ENCODE peak calls at places on chromosome 21, in eight cellular contexts. P, R, L, K, C, Y, A and T are unnamed samples.
A peak's percentile ranks its signal among the peaks of the same experiment; 100 is the strongest.

GRCh38 chr21:21688877-21689276 is 690.7 kb downstream of the NCAM2 start:
- DNase-seq in K (peak; percentile 37), R (no peak), P (no peak), A (no peak), C (peak; percentile 51), L (no peak), Y (no peak), T (peak; percentile 5)

GRCh38 chr21:41781047-41781405 is 14.2 kb upstream of the RIPK4 start:
- DNase-seq in C (no peak), A (no peak), P (no peak), R (no peak), Y (no peak), L (no peak), K (no peak), T (no peak)

GRCh38 chr21:31554511-31555022 is 104.9 kb upstream of the SOD1 start:
- DNase-seq in L (no peak), A (no peak), C (no peak), R (no peak), Y (no peak), K (peak; percentile 5), P (no peak), T (peak; percentile 80)

GRCh38 chr21:29228306-29228705 is 70.4 kb upstream of the BACH1 start:
- DNase-seq in L (no peak), A (no peak), P (no peak), R (no peak), Y (no peak), K (no peak), C (no peak), T (no peak)

GRCh38 chr21:18000961-18001522 is 181.9 kb upstream of the C21orf91 start:
- DNase-seq in A (no peak), R (no peak), L (no peak), K (no peak), Y (no peak), C (no peak), P (no peak), T (no peak)

GRCh38 chr21:45408271-45408791 is 3.4 kb downstream of the COL18A1 start:
- DNase-seq in P (no peak), Y (no peak), C (peak; percentile 33), L (peak; percentile 8), K (no peak), R (no peak), A (no peak), T (no peak)

GRCh38 chr21:22536511-22536910 is 1538.3 kb downstream of the NCAM2 start:
- DNase-seq in L (no peak), R (no peak), P (no peak), Y (no peak), K (no peak), C (no peak), A (no peak), T (peak; percentile 34)

GRCh38 chr21:16420086-16420724 is 690.4 kb downstream of the USP25 start:
- DNase-seq in Y (peak; percentile 59), K (peak; percentile 18), L (peak; percentile 66), C (no peak), R (peak; percentile 51), A (peak; percentile 70), P (no peak), T (no peak)

GRCh38 chr21:40276001-40276400 is 408.8 kb downstream of the PCP4 start:
- DNase-seq in C (no peak), P (no peak), L (no peak), R (no peak), K (no peak), Y (no peak), A (no peak), T (no peak)

GRCh38 chr21:29436143-29436542 is 137.4 kb downstream of the BACH1 start:
- DNase-seq in K (no peak), Y (no peak), C (no peak), P (no peak), A (no peak), L (no peak), R (no peak), T (no peak)

GRCh38 chr21:35508389-35508888 is 459.3 kb upstream of the RUNX1 start:
- DNase-seq in C (peak; percentile 75), L (no peak), A (peak; percentile 58), K (peak; percentile 65), Y (peak; percentile 67), R (no peak), P (peak; percentile 70), T (peak; percentile 21)

GRCh38 chr21:46027855-46028493 is 46.4 kb downstream of the COL6A1 start:
- DNase-seq in C (no peak), K (peak; percentile 87), P (peak; percentile 49), A (no peak), R (no peak), L (no peak), Y (peak; percentile 37), T (no peak)

GRCh38 chr21:43866233-43866632 is 1.2 kb downstream of the AGPAT3 start:
- DNase-seq in R (peak; percentile 48), C (no peak), K (peak; percentile 57), Y (peak; percentile 26), A (no peak), P (peak; percentile 68), L (peak; percentile 33), T (peak; percentile 55)

GRCh38 chr21:34807146-34807880 is 138.5 kb downstream of the CLIC6 start:
- DNase-seq in K (peak; percentile 97), R (no peak), C (no peak), P (peak; percentile 58), L (no peak), Y (no peak), A (no peak), T (peak; percentile 89)

GRCh38 chr21:10272216-10272615 is 249.2 kb upstream of the TPTE start:
- DNase-seq in Y (no peak), C (peak; percentile 20), A (peak; percentile 29), P (no peak), K (no peak), L (no peak), R (no peak), T (no peak)

GRCh38 chr21:35942211-35943144 is 117.8 kb downstream of the SETD4 start:
- DNase-seq in P (no peak), K (no peak), R (no peak), Y (no peak), A (no peak), L (no peak), C (no peak), T (no peak)

GRCh38 chr21:16070207-16070651 is 340.4 kb downstream of the USP25 start:
- DNase-seq in P (no peak), L (no peak), C (no peak), Y (no peak), R (no peak), K (no peak), A (no peak), T (no peak)

GRCh38 chr21:27371688-27372331 is 404.9 kb upstream of the ADAMTS5 start:
- DNase-seq in P (no peak), A (no peak), K (peak; percentile 71), C (no peak), R (no peak), Y (no peak), L (no peak), T (no peak)
- TF ChIP-seq POLR2A in P (no peak), A (no peak), K (no peak), C (no peak), R (no peak), Y (no peak), L (no peak), T (no peak)

DNA sequence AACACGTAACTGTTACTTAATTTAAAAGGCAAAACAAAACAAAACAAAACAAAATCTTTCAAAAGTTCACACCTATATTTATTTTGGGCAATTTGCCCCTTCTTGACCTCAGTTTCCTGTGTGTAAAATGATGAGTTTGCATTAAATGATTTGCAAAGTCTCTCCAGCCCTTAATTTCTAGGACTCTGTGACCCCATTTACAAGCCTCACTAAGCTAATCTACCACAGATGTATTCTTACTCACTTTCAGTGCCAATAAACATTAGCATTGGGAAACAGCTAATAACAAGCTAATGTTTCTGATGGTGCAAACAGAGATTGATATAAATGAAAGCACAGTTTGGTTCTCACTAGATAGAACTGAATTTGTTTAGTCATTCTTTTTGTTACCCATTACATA is 865.3 kb downstream of the LTN1 start:
- DNase-seq in K (peak; percentile 7), R (no peak), L (no peak), A (no peak), P (no peak), Y (no peak), C (no peak), T (no peak)
- TF ChIP-seq POLR2A in K (no peak), R (no peak), L (no peak), A (no peak), P (no peak), Y (no peak), C (no peak), T (no peak)

GRCh38 chr21:8989883-8990325 is 1531.5 kb upstream of the TPTE start:
- DNase-seq in C (peak; percentile 80), K (no peak), L (no peak), R (no peak), Y (no peak), P (no peak), A (no peak), T (no peak)
- TF ChIP-seq POLR2A in C (no peak), K (no peak), L (no peak), R (no peak), Y (no peak), P (no peak), A (no peak), T (no peak)

DNA sequence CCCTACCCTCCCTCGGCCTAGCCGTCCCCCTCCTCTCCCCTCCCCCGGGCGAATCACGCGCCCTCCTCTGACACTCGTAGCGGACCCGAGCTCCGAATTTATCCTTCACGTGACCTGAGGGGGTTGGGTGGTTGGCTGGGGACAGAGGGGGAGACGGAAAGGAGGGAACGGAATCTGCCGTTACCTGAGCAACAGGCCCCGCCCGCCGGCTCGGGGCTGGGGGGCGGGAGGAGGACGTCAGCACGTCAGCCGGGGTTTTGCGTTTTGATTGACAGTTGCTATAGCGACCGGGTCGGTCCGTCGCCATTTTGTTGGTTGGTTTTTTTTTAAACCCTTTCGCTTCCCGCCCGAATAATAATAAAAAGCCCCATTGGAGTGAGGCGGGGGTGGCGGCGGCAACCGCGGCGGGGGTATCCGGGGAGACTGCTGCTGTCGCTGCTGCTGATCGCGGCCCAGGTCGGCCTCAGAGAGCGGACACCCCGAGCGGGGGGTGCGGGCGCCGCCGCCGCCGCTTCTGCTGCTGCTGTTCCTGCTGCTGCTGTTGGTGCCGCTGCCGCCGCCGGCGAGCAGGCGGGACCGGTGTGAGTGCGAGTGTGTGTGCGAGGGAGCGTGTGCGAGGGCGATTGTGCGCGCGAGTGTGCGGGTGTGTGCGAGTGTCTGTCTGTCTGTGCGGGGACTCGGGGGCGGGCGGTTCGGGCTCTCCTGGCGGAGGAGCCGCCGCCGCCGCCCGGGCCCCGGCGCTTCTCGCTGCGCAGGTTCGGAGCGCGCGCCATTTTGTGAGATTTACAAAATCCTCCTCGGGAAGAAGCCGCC is at the start of gene DYRK1A:
- DNase-seq in R (peak; percentile 99), C (peak; percentile 98), Y (peak; percentile 99), L (peak; percentile 99), K (peak; percentile 99), A (peak; percentile 100), P (peak; percentile 98), T (peak; percentile 99)
- TF ChIP-seq POLR2A in R (peak; percentile 41), C (peak; percentile 59), Y (peak; percentile 72), L (peak; percentile 90), K (peak; percentile 86), A (peak; percentile 80), P (peak; percentile 69), T (peak; percentile 55)

DNA sequence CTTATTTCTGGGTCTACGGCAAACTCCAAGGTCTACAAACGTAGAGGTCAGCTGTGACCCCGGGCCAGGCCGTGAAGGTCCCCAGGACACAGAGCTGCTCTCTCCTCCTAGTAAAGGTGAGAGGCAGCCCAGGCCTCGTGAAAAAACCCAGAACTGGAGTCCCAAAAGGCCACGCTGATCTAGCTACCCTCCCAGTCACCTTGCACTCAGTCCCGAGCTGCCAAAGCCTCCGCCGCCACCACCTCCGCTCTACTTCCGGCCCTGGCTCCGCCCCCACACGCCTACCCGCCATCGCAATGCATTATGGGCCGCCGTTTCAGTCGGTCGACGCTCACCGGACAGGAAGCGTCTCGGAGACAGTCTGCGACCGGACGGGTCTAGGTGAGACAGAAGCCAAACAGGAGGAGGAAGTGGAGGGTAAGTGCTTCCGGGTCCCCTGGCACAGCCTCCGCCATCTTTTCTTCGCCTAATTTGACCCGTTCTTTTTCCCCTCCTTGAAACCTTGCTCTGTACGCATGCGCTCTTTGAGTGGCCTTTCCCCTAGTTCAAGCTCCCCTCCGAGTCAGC is at the start of the genes ATP5PF and GABPA:
- DNase-seq in P (peak; percentile 99), C (peak; percentile 98), K (peak; percentile 99), A (peak; percentile 98), L (peak; percentile 98), Y (peak; percentile 95), R (peak; percentile 97), T (peak; percentile 89)
- TF ChIP-seq POLR2A in P (peak; percentile 91), C (peak; percentile 93), K (peak; percentile 62), A (peak; percentile 85), L (peak; percentile 91), Y (peak; percentile 85), R (peak; percentile 73), T (peak; percentile 87)